ENCODE peak calls at places on chromosomes 2 and 18, in four cellular contexts. T is CD8-positive, alpha-beta T cell; D is K562; X is GM23248. E is an unnamed sample.

GRCh38 chr2:1997409-1997808 is 253.1 kb upstream of the PXDN start:
- DNase-seq in T (no peak), D (no peak), X (no peak), E (no peak)

GRCh38 chr2:37833420-37833819 is 91.7 kb upstream of the RMDN2 start:
- DNase-seq in T (peak; percentile 52), D (no peak), X (peak; percentile 18), E (no peak)

GRCh38 chr18:27803957-27804356 is 373.0 kb downstream of the CDH2 start:
- DNase-seq in T (no peak), D (no peak), X (peak; percentile 52), E (no peak)

GRCh38 chr2:168244318-168244717 is 3.1 kb downstream of the STK39 start:
- DNase-seq in T (no peak), D (no peak), X (no peak), E (peak; percentile 55)

GRCh38 chr18:25921677-25922421 is 168.6 kb downstream of the SS18 start:
- DNase-seq in T (peak; percentile 51), D (peak; percentile 83), X (peak; percentile 30), E (peak; percentile 47)

GRCh38 chr2:180679693-180680092 is 300.7 kb upstream of the UBE2E3 start:
- DNase-seq in T (no peak), D (no peak), X (no peak), E (no peak)

GRCh38 chr2:175207741-175208438 is 26.4 kb upstream of the ATP5MC3 start:
- DNase-seq in T (no peak), D (no peak), X (no peak), E (no peak)

GRCh38 chr2:11675423-11676112 is 5.6 kb upstream of the NTSR2 start:
- DNase-seq in T (no peak), D (no peak), X (no peak), E (no peak)

GRCh38 chr2:124482551-124482950 is 457.5 kb downstream of the CNTNAP5 start:
- DNase-seq in T (no peak), D (no peak), X (no peak), E (no peak)

GRCh38 chr18:58208207-58208944 is 164.3 kb downstream of the NEDD4L start:
- DNase-seq in T (no peak), D (no peak), X (peak; percentile 75), E (no peak)

GRCh38 chr2:20818820-20819219 is 4.1 kb downstream of the LDAH start:
- DNase-seq in T (no peak), D (no peak), X (no peak), E (no peak)

GRCh38 chr2:28062867-28063266 is 172.3 kb downstream of the BABAM2 start:
- DNase-seq in T (no peak), D (no peak), X (no peak), E (no peak)

GRCh38 chr2:126635281-126635680 is 20.7 kb upstream of the GYPC start:
- DNase-seq in T (no peak), D (no peak), X (peak; percentile 38), E (no peak)

GRCh38 chr2:96329416-96329815 is 4.3 kb downstream of the ITPRIPL1 start:
- DNase-seq in T (no peak), D (no peak), X (peak; percentile 84), E (peak; percentile 73)

GRCh38 chr2:236174608-236175001 is 6.4 kb upstream of the GBX2 start:
- DNase-seq in T (no peak), D (no peak), X (no peak), E (no peak)

GRCh38 chr2:177242136-177242987 is 22.2 kb downstream of the NFE2L2 start:
- DNase-seq in T (no peak), D (peak; percentile 76), X (peak; percentile 92), E (no peak)

GRCh38 chr2:60759654-60760053 is 3.6 kb downstream of the PAPOLG start:
- DNase-seq in T (no peak), D (no peak), X (no peak), E (no peak)

GRCh38 chr2:96359310-96359709 is 23.7 kb downstream of the NCAPH start:
- DNase-seq in T (peak; percentile 74), D (no peak), X (no peak), E (no peak)

GRCh38 chr2:76567478-76567877 is 856.8 kb upstream of the GCFC2 start:
- DNase-seq in T (no peak), D (no peak), X (no peak), E (no peak)

GRCh38 chr2:170020777-170021176 is 157.2 kb upstream of the MYO3B start:
- DNase-seq in T (no peak), D (no peak), X (no peak), E (no peak)

GRCh38 chr2:71851094-71851755 is 296.4 kb downstream of the CYP26B1 start:
- DNase-seq in T (no peak), D (no peak), X (peak; percentile 52), E (no peak)

GRCh38 chr2:8584174-8585066 is 97.4 kb upstream of the ID2 start:
- DNase-seq in T (peak; percentile 37), D (no peak), X (no peak), E (no peak)
- H3K4me3 ChIP-seq in T (peak overlapping the region; percentile 29), D (no peak overlapping the region), X (no peak overlapping the region), E (no peak overlapping the region)

DNA sequence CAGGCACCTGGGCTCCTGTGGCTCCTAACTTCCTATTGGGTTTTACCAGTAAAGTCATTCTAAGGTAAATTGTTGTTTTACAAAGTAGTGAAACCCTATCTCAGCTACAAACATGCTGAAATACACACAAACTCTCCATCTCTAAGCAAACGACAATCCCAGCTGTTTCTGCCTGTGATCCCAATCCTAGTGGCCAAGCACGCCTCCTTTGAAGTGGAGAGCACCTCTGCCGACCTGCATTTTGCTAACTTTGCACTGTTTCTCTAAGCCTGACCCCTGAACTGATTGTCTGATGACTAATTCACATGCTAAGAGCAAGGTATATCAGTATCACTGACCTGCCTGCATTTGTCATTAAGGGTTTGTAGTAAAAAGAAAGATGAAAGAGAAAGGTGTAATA is 124.3 kb downstream of the PAX3 start:
- DNase-seq in T (no peak), D (no peak), X (no peak), E (no peak)
- H3K27me3 ChIP-seq in T (no peaks in the 10 kb centered on the region), D (no peaks in the 10 kb centered on the region), X (no peaks in the 10 kb centered on the region), E (peaks cover 3% of the 10 kb centered on the region)

GRCh38 chr2:162067596-162067995 is 6.4 kb downstream of the DPP4 start:
- DNase-seq in T (no peak), D (no peak), X (no peak), E (no peak)

GRCh38 chr2:162072181-162072702 is 1.8 kb downstream of the DPP4 start:
- DNase-seq in T (no peak), D (no peak), X (peak; percentile 84), E (no peak)

GRCh38 chr2:162070228-162070918 is 3.6 kb downstream of the DPP4 start:
- DNase-seq in T (no peak), D (no peak), X (no peak), E (no peak)

GRCh38 chr2:162071016-162071415 is 3.0 kb downstream of the DPP4 start:
- DNase-seq in T (no peak), D (no peak), X (no peak), E (no peak)

GRCh38 chr2:162069200-162069910 is 4.7 kb downstream of the DPP4 start:
- DNase-seq in T (no peak), D (no peak), X (no peak), E (no peak)
- H3K4me1 ChIP-seq in T (peaks cover 21% of the 10 kb centered on the region), D (no peaks in the 10 kb centered on the region), X (peaks cover 45% of the 10 kb centered on the region), E (peaks cover 1% of the 10 kb centered on the region)

DNA sequence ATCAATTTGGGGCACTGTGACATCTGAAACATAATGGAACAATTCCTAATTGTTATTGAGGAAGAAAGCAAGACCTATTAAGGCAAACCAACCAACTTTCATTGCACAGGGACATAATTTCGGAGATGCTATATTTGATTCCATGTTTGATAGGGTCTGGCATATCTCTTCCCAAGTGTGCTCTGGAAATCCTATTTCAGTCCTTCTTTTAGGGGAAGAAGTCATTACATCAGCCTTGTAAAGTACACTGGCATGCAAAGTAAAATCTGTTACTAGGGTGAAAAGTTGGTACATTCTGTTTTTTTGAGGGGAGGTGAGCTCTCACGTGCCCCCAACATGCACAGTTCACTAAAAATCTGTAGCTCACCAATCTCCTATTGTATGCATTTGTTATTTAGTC is 172.4 kb downstream of the SLC8A1 start:
- DNase-seq in T (no peak), D (no peak), X (no peak), E (no peak)
- H3K4me3 ChIP-seq in T (no peak overlapping the region), D (no peak overlapping the region), X (peak overlapping the region; percentile 61), E (no peak overlapping the region)

DNA sequence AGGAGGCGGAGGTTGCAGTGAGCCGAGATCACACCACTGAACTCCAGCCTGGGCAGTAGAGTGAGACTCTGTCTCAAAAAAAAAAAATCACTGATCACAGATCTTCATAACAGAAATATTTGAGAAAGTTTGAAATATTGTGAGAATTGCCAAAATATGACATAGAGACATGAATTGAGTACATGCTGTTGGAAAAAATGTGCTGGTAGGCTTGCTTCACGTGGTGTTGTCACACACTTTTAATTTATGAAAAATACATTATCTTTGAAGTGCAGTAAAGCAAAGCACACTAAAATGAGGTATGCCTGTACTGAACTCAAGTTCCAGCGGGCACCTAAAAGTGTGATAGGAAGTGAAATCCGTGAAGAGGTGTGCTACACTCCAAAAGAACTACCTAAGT is 152.6 kb downstream of the TMEFF2 start:
- DNase-seq in T (no peak), D (no peak), X (no peak), E (no peak)
- H3K27me3 ChIP-seq in T (no peaks in the 10 kb centered on the region), D (no peaks in the 10 kb centered on the region), X (no peaks in the 10 kb centered on the region), E (no peaks in the 10 kb centered on the region)

DNA sequence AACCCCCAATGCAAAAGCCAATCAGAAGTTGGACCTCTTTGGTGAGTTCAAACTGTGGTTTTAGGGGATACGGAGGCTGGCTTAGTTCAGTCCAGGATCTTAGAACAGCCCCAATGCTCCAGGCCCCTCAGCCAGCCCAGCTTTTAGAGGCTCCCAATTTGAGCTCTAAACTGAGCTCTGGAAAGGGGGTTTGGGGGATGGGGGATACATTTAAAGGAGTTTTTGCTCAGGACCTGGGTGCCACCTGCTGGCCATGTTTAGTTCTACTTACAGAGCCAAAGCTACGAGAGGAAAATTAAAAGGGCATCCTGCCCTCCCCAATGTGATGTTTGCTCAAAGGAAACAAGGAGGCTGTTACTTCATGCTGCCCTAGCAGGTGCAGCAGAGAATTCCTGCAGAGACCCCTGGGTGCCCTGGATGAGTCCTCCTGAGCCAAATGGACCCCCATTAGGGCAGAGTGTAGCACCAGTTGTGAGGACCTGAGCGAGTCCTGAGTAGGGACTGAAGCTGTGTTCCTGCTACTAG is 15.9 kb upstream of the TMEM214 start:
- DNase-seq in T (peak; percentile 55), D (peak; percentile 74), X (peak; percentile 84), E (peak; percentile 69)
- H3K4me1 ChIP-seq in T (no peaks in the 10 kb centered on the region), D (peaks cover 87% of the 10 kb centered on the region), X (peaks cover 28% of the 10 kb centered on the region), E (no peaks in the 10 kb centered on the region)

DNA sequence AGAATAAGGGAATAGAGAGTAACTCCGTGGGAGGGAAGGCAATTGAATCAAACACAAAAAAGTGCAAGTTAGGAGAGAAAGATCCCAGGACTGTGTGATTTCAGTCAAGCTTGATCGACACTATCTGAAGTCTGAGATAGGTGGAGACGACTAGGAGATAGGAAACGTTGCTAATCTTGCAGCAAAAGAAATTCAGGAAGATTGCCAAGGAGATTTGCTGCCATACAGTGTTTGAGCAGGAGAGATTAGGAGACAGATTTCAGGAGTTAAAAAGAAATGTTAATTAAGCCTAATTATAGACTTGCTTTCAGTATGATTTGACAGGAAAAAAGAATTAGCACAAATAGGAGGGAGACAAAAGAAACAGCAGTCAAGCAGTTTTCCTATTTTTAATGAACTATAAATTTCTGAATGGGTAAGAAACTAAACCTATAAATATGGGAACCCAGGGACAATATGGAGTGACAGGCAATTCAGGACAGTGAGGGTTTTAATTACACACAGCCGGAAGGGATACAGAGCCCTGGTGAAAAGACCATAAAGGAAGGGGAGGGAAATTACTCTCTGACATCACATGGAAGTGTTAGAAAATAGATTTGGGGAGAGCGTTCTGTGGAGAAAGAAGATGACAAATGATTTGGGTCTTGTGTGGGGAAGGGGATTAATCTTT is 72.6 kb downstream of the SUCLG1 start:
- DNase-seq in T (no peak), D (no peak), X (no peak), E (peak; percentile 29)
- H3K4me3 ChIP-seq in T (no peak overlapping the region), D (no peak overlapping the region), X (no peak overlapping the region), E (no peak overlapping the region)

E was measured in HAP-1.